ENCODE peak calls at places on chromosome 3, in five cellular contexts. H is BE2C; P is GM12865; X is CD8-positive, alpha-beta T cell; I is stomach. S is an unnamed sample.

GRCh38 chr3:139338405-139338804 is 5.4 kb upstream of the MRPS22 start:
- DNase-seq in I (no peak), H (no peak), X (no peak), P (no peak), S (no peak)

GRCh38 chr3:121883507-121883906 is 10.7 kb upstream of the SLC15A2 start:
- DNase-seq in H (no peak), P (peak; percentile 28), X (no peak), I (no peak), S (no peak)

GRCh38 chr3:8503461-8503860 is 1.8 kb downstream of the LMCD1 start:
- DNase-seq in H (no peak), I (no peak), P (no peak), X (no peak), S (no peak)

GRCh38 chr3:9037113-9037715 is 73.9 kb upstream of the RAD18 start:
- DNase-seq in H (peak; percentile 19), I (no peak), X (no peak), P (no peak), S (no peak)

GRCh38 chr3:42055291-42055690 is 35.9 kb upstream of the TRAK1 start:
- DNase-seq in X (no peak), H (no peak), I (no peak), P (no peak), S (no peak)

GRCh38 chr3:81581966-81582599 is 179.4 kb downstream of the GBE1 start:
- DNase-seq in H (peak; percentile 55), X (no peak), P (peak; percentile 56), I (peak; percentile 27), S (peak; percentile 44)

GRCh38 chr3:142586803-142587406 is 8.4 kb upstream of the ATR start:
- DNase-seq in X (no peak), H (peak; percentile 68), I (peak; percentile 41), P (peak; percentile 57), S (peak; percentile 30)

GRCh38 chr3:32443471-32443870 is 51.8 kb downstream of the CMTM7 start:
- DNase-seq in P (no peak), X (no peak), H (no peak), I (no peak), S (no peak)

GRCh38 chr3:190718691-190719090 is 143.8 kb downstream of the GMNC start:
- DNase-seq in H (no peak), P (no peak), X (no peak), I (no peak), S (no peak)

GRCh38 chr3:67357610-67358458 is 296.6 kb downstream of the SUCLG2 start:
- DNase-seq in H (peak; percentile 63), P (peak; percentile 26), X (no peak), I (no peak), S (peak; percentile 18)

GRCh38 chr3:142577701-142578308 is 728 bp downstream of the ATR start:
- DNase-seq in I (no peak), H (no peak), P (peak; percentile 10), X (no peak), S (no peak)

GRCh38 chr3:49357466-49358216 is 512 bp downstream of the GPX1 start:
- DNase-seq in X (peak; percentile 25), H (peak; percentile 15), I (peak; percentile 49), P (peak; percentile 60), S (peak; percentile 59)

GRCh38 chr3:160567774-160568173 is 2.4 kb upstream of the KPNA4 start:
- DNase-seq in I (no peak), P (no peak), H (no peak), X (no peak), S (no peak)

GRCh38 chr3:106036706-106037105 is 167.9 kb upstream of the CBLB start:
- DNase-seq in H (no peak), P (no peak), X (no peak), I (no peak), S (no peak)

GRCh38 chr3:143875566-143875965 is 27.3 kb upstream of the SLC9A9 start:
- DNase-seq in I (no peak), H (no peak), X (no peak), P (no peak), S (no peak)

GRCh38 chr3:186823391-186823790 is 17.1 kb upstream of the RFC4 start:
- DNase-seq in I (no peak), H (no peak), P (no peak), X (no peak), S (no peak)

GRCh38 chr3:35908366-35909232 is 269.3 kb downstream of the ARPP21 start:
- DNase-seq in X (no peak), I (peak; percentile 67), P (peak; percentile 76), H (peak; percentile 68), S (peak; percentile 75)

GRCh38 chr3:195086885-195087284 is 184.1 kb downstream of the XXYLT1 start:
- DNase-seq in H (peak; percentile 2), P (no peak), X (no peak), I (no peak), S (no peak)

GRCh38 chr3:112894258-112894657 is 47.6 kb upstream of the CD200R1L start:
- DNase-seq in X (no peak), H (no peak), P (no peak), I (no peak), S (no peak)

GRCh38 chr3:193851941-193852674 is 259.1 kb downstream of the OPA1 start:
- DNase-seq in I (peak; percentile 88), X (no peak), P (no peak), H (no peak), S (peak; percentile 32)

GRCh38 chr3:146972726-146973125 is 367.6 kb upstream of the PLSCR5 start:
- DNase-seq in P (no peak), X (no peak), I (no peak), H (no peak), S (no peak)

GRCh38 chr3:195755391-195755790 is 34.6 kb downstream of the MUC20 start:
- DNase-seq in I (no peak), P (no peak), H (no peak), X (no peak), S (no peak)

GRCh38 chr3:150223090-150223489 is 185.0 kb upstream of the TSC22D2 start:
- DNase-seq in P (no peak), H (no peak), I (no peak), X (no peak), S (no peak)

GRCh38 chr3:160480931-160481330 is 31.3 kb upstream of the TRIM59 start:
- DNase-seq in I (no peak), P (no peak), H (no peak), X (no peak), S (no peak)

GRCh38 chr3:66372681-66373350 is 128.0 kb downstream of the LRIG1 start:
- DNase-seq in P (no peak), X (peak; percentile 31), I (no peak), H (peak; percentile 56), S (peak; percentile 33)

GRCh38 chr3:69200384-69201068 is 78.1 kb upstream of the LMOD3 start:
- DNase-seq in H (no peak), X (no peak), I (peak; percentile 73), P (no peak), S (peak; percentile 33)

GRCh38 chr3:153163349-153164008 is 1.5 kb downstream of the RAP2B start:
- DNase-seq in X (no peak), H (no peak), I (no peak), P (no peak), S (no peak)

GRCh38 chr3:71680588-71680987 is 44.6 kb downstream of the EIF4E3 start:
- DNase-seq in X (no peak), H (no peak), I (no peak), P (no peak), S (no peak)

GRCh38 chr3:184335661-184336483 is 1.5 kb upstream of the FAM131A start:
- DNase-seq in H (peak; percentile 91), P (peak; percentile 82), I (peak; percentile 90), X (peak; percentile 78), S (peak; percentile 95)

GRCh38 chr3:193317901-193318300 is 60.7 kb downstream of the ATP13A5 start:
- DNase-seq in P (no peak), I (no peak), X (no peak), H (no peak), S (no peak)

GRCh38 chr3:170324962-170325361 is 32.6 kb upstream of the SKIL start:
- DNase-seq in I (no peak), P (no peak), X (no peak), H (no peak), S (no peak)
- TF ChIP-seq CTCF in I (no peak), P (no peak), X (no peak), H (no peak), S (no peak)

DNA sequence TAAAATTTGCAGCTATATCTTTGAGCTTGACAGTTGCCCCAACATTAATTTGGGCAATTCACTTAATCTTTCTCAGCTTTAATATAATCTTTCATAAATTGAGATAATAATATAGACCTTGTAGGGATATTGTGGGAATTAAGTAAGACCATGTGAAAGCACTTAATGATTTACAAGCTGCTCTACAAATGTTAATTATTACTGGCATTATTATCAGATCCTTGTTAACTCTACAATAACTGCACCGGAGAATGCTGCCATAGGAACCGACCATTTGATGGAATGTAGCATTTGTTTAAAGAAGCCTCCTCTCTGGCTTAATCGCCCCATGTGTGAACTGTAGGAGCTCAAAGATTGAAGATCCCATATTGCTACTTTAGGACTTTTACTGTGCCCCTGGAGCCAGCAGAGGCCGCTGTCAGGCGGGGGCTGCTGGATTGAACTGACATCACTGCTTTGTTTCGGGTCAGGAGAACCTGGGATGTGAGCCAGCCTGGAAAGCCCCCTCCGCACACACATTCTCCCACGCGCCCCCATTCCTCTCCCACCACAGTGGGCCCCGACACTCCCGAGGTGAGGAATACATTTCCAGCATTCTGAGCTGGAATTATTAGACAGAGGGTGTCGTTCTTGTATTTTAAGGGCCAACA is 154.2 kb upstream of the TNIK start:
- DNase-seq in X (no peak), H (peak; percentile 11), P (peak; percentile 49), I (no peak), S (peak; percentile 59)
- TF ChIP-seq CTCF in X (no peak), H (peak; percentile 43), P (peak; percentile 78), I (no peak), S (peak; percentile 66)

DNA sequence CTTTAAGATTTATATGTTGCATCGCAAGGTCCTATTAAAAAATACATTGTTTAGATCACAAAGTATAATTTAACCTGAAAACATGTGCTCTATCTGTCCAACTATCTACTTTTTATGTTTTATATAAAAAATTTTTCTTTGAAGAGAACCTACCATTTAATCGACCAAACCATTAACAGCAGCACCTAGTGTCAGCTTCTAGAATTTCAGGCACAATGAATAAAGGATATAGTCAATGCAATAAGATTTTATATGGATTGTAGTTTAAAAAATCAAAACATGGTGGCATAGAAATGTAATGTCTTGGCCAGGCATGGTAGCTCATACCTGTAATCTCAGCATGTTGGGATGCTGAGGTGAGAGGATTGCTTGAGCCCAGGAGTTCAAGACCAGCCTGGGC is 313.7 kb downstream of the GAP43 start:
- DNase-seq in I (no peak), H (no peak), P (no peak), X (no peak), S (no peak)
- TF ChIP-seq CTCF in I (no peak), H (peak; percentile 62), P (peak; percentile 14), X (no peak), S (peak; percentile 38)

GRCh38 chr3:133905376-133905775 is 9.7 kb upstream of the RAB6B start:
- DNase-seq in P (no peak), H (no peak), I (no peak), X (no peak), S (no peak)

GRCh38 chr3:133914839-133915600 is 19.3 kb upstream of the RAB6B start:
- DNase-seq in H (no peak), I (no peak), X (no peak), P (no peak), S (no peak)

GRCh38 chr3:133915685-133916639 is 20.3 kb upstream of the RAB6B start:
- DNase-seq in X (no peak), P (no peak), I (no peak), H (no peak), S (no peak)

DNA sequence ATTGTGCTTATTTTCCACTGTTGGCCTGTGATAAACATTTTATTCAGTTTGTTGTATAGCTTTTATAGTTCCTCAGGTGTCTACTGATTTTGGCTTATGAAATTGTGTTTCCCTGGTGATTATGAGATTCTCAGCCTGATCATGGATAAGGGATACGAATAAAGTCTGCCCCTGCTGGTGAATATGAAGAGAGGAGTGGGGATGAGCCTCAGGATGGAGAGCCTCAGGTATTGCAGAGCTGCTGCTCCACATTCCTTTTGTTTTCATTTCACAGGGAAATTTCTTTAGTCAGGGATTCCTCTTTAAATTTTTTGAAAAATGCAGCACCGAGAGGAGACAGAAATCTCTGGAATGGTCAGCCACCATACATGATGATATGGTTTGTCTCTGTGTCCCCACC is 14.7 kb upstream of the RAB6B start:
- DNase-seq in X (no peak), P (no peak), I (no peak), H (no peak), S (no peak)
- TF ChIP-seq CTCF in X (no peak), P (no peak), I (no peak), H (peak; percentile 41), S (peak; percentile 20)

S was measured in nephron progenitor cell.